ENCODE peak calls at places on chromosome 15, in ten cellular contexts. One of them, this sample, is unnamed.
A peak's percentile ranks its signal among the peaks of the same experiment; 100 is the strongest.

GRCh38 chr15:58109419-58109818 is 28.8 kb upstream of the AQP9 start:
- ATAC-seq in right cardiac atrium: no peak
- ATAC-seq in mucosa of descending colon: no peak
- ATAC-seq in pancreas: no peak
- ATAC-seq in upper lobe of right lung: peak; percentile 93
- ATAC-seq in right lobe of liver: no peak
- ATAC-seq in aorta: no peak
- ATAC-seq in lower lobe of right lung: peak; percentile 91
- ATAC-seq in left lung: peak; percentile 66
- ATAC-seq in A549: no peak
- ATAC-seq in this sample: no peak

GRCh38 chr15:92418864-92419263 is 25.2 kb downstream of the ST8SIA2 start:
- ATAC-seq in right cardiac atrium: no peak
- ATAC-seq in mucosa of descending colon: no peak
- ATAC-seq in pancreas: no peak
- ATAC-seq in upper lobe of right lung: no peak
- ATAC-seq in right lobe of liver: no peak
- ATAC-seq in aorta: no peak
- ATAC-seq in lower lobe of right lung: no peak
- ATAC-seq in left lung: no peak
- ATAC-seq in A549: no peak
- ATAC-seq in this sample: no peak

GRCh38 chr15:93250212-93250611 is 161.2 kb upstream of the RGMA start:
- ATAC-seq in right cardiac atrium: no peak
- ATAC-seq in mucosa of descending colon: no peak
- ATAC-seq in pancreas: peak; percentile 62
- ATAC-seq in upper lobe of right lung: peak; percentile 60
- ATAC-seq in right lobe of liver: peak; percentile 32
- ATAC-seq in aorta: no peak
- ATAC-seq in lower lobe of right lung: no peak
- ATAC-seq in left lung: peak; percentile 60
- ATAC-seq in A549: no peak
- ATAC-seq in this sample: no peak

GRCh38 chr15:50148362-50148963 is 29.4 kb upstream of the ATP8B4 start:
- ATAC-seq in right cardiac atrium: no peak
- ATAC-seq in mucosa of descending colon: peak; percentile 72
- ATAC-seq in pancreas: no peak
- ATAC-seq in upper lobe of right lung: no peak
- ATAC-seq in right lobe of liver: peak; percentile 62
- ATAC-seq in aorta: no peak
- ATAC-seq in lower lobe of right lung: no peak
- ATAC-seq in left lung: peak; percentile 58
- ATAC-seq in A549: peak; percentile 88
- ATAC-seq in this sample: no peak

GRCh38 chr15:94182883-94183282 is 48.5 kb upstream of the MCTP2 start:
- ATAC-seq in right cardiac atrium: no peak
- ATAC-seq in mucosa of descending colon: no peak
- ATAC-seq in pancreas: no peak
- ATAC-seq in upper lobe of right lung: no peak
- ATAC-seq in right lobe of liver: no peak
- ATAC-seq in aorta: no peak
- ATAC-seq in lower lobe of right lung: no peak
- ATAC-seq in left lung: no peak
- ATAC-seq in A549: no peak
- ATAC-seq in this sample: no peak

GRCh38 chr15:70140543-70141375 is 43.0 kb upstream of the TLE3 start:
- ATAC-seq in right cardiac atrium: peak; percentile 39
- ATAC-seq in mucosa of descending colon: peak; percentile 67
- ATAC-seq in pancreas: peak; percentile 86
- ATAC-seq in upper lobe of right lung: peak; percentile 80
- ATAC-seq in right lobe of liver: peak; percentile 82
- ATAC-seq in aorta: peak; percentile 48
- ATAC-seq in lower lobe of right lung: peak; percentile 86
- ATAC-seq in left lung: peak; percentile 78
- ATAC-seq in A549: peak; percentile 7
- ATAC-seq in this sample: peak; percentile 38

GRCh38 chr15:45780352-45780751 is 145.5 kb downstream of the SQOR start:
- ATAC-seq in right cardiac atrium: no peak
- ATAC-seq in mucosa of descending colon: no peak
- ATAC-seq in pancreas: no peak
- ATAC-seq in upper lobe of right lung: no peak
- ATAC-seq in right lobe of liver: no peak
- ATAC-seq in aorta: no peak
- ATAC-seq in lower lobe of right lung: no peak
- ATAC-seq in left lung: no peak
- ATAC-seq in A549: no peak
- ATAC-seq in this sample: no peak

GRCh38 chr15:96264801-96265515 is 65.5 kb upstream of the NR2F2 start:
- ATAC-seq in right cardiac atrium: no peak
- ATAC-seq in mucosa of descending colon: no peak
- ATAC-seq in pancreas: peak; percentile 43
- ATAC-seq in upper lobe of right lung: peak; percentile 59
- ATAC-seq in right lobe of liver: no peak
- ATAC-seq in aorta: no peak
- ATAC-seq in lower lobe of right lung: peak; percentile 53
- ATAC-seq in left lung: peak; percentile 58
- ATAC-seq in A549: peak; percentile 65
- ATAC-seq in this sample: no peak

GRCh38 chr15:67097893-67098740 is 32.7 kb downstream of the SMAD3 start:
- ATAC-seq in right cardiac atrium: peak; percentile 76
- ATAC-seq in mucosa of descending colon: peak; percentile 59
- ATAC-seq in pancreas: peak; percentile 23
- ATAC-seq in upper lobe of right lung: peak; percentile 56
- ATAC-seq in right lobe of liver: peak; percentile 68
- ATAC-seq in aorta: peak; percentile 4
- ATAC-seq in lower lobe of right lung: peak; percentile 53
- ATAC-seq in left lung: peak; percentile 56
- ATAC-seq in A549: peak; percentile 21
- ATAC-seq in this sample: peak; percentile 50

GRCh38 chr15:38994310-38994709 is 429.7 kb upstream of the RASGRP1 start:
- ATAC-seq in right cardiac atrium: no peak
- ATAC-seq in mucosa of descending colon: no peak
- ATAC-seq in pancreas: no peak
- ATAC-seq in upper lobe of right lung: no peak
- ATAC-seq in right lobe of liver: no peak
- ATAC-seq in aorta: no peak
- ATAC-seq in lower lobe of right lung: no peak
- ATAC-seq in left lung: no peak
- ATAC-seq in A549: no peak
- ATAC-seq in this sample: no peak

GRCh38 chr15:47301481-47301880 is 415.8 kb upstream of the SEMA6D start:
- ATAC-seq in right cardiac atrium: no peak
- ATAC-seq in mucosa of descending colon: peak; percentile 40
- ATAC-seq in pancreas: peak; percentile 90
- ATAC-seq in upper lobe of right lung: no peak
- ATAC-seq in right lobe of liver: no peak
- ATAC-seq in aorta: no peak
- ATAC-seq in lower lobe of right lung: no peak
- ATAC-seq in left lung: no peak
- ATAC-seq in A549: no peak
- ATAC-seq in this sample: no peak

GRCh38 chr15:57728436-57728835 is 21.9 kb downstream of the POLR2M start:
- ATAC-seq in right cardiac atrium: no peak
- ATAC-seq in mucosa of descending colon: no peak
- ATAC-seq in pancreas: no peak
- ATAC-seq in upper lobe of right lung: no peak
- ATAC-seq in right lobe of liver: no peak
- ATAC-seq in aorta: no peak
- ATAC-seq in lower lobe of right lung: no peak
- ATAC-seq in left lung: no peak
- ATAC-seq in A549: no peak
- ATAC-seq in this sample: no peak

GRCh38 chr15:40925863-40926658 is 3.1 kb upstream of the DLL4 start:
- ATAC-seq in right cardiac atrium: no peak
- ATAC-seq in mucosa of descending colon: peak; percentile 3
- ATAC-seq in pancreas: no peak
- ATAC-seq in upper lobe of right lung: no peak
- ATAC-seq in right lobe of liver: peak; percentile 17
- ATAC-seq in aorta: no peak
- ATAC-seq in lower lobe of right lung: no peak
- ATAC-seq in left lung: no peak
- ATAC-seq in A549: no peak
- ATAC-seq in this sample: no peak

GRCh38 chr15:40926659-40927496 is 2.3 kb upstream of the DLL4 start:
- ATAC-seq in right cardiac atrium: no peak
- ATAC-seq in mucosa of descending colon: no peak
- ATAC-seq in pancreas: no peak
- ATAC-seq in upper lobe of right lung: no peak
- ATAC-seq in right lobe of liver: no peak
- ATAC-seq in aorta: no peak
- ATAC-seq in lower lobe of right lung: no peak
- ATAC-seq in left lung: no peak
- ATAC-seq in A549: no peak
- ATAC-seq in this sample: no peak

GRCh38 chr15:40928975-40929729 is at the start of gene DLL4:
- ATAC-seq in right cardiac atrium: peak; percentile 82
- ATAC-seq in mucosa of descending colon: peak; percentile 55
- ATAC-seq in pancreas: peak; percentile 65
- ATAC-seq in upper lobe of right lung: peak; percentile 75
- ATAC-seq in right lobe of liver: peak; percentile 62
- ATAC-seq in aorta: peak; percentile 64
- ATAC-seq in lower lobe of right lung: peak; percentile 84
- ATAC-seq in left lung: peak; percentile 72
- ATAC-seq in A549: peak; percentile 54
- ATAC-seq in this sample: peak; percentile 64

GRCh38 chr15:40928351-40928974 is 677 bp upstream of the DLL4 start:
- ATAC-seq in right cardiac atrium: no peak
- ATAC-seq in mucosa of descending colon: peak; percentile 12
- ATAC-seq in pancreas: peak; percentile 47
- ATAC-seq in upper lobe of right lung: no peak
- ATAC-seq in right lobe of liver: no peak
- ATAC-seq in aorta: no peak
- ATAC-seq in lower lobe of right lung: peak; percentile 3
- ATAC-seq in left lung: peak; percentile 33
- ATAC-seq in A549: no peak
- ATAC-seq in this sample: no peak

GRCh38 chr15:40927497-40928346 is 1.4 kb upstream of the DLL4 start:
- ATAC-seq in right cardiac atrium: no peak
- ATAC-seq in mucosa of descending colon: no peak
- ATAC-seq in pancreas: no peak
- ATAC-seq in upper lobe of right lung: no peak
- ATAC-seq in right lobe of liver: no peak
- ATAC-seq in aorta: no peak
- ATAC-seq in lower lobe of right lung: no peak
- ATAC-seq in left lung: no peak
- ATAC-seq in A549: no peak
- ATAC-seq in this sample: no peak
- H3K4me1 ChIP-seq in right cardiac atrium: peaks cover 2% of the 10 kb centered on the region
- H3K4me1 ChIP-seq in mucosa of descending colon: peaks cover 67% of the 10 kb centered on the region
- H3K4me1 ChIP-seq in pancreas: peaks cover 15% of the 10 kb centered on the region
- H3K4me1 ChIP-seq in upper lobe of right lung: peaks cover 53% of the 10 kb centered on the region
- H3K4me1 ChIP-seq in right lobe of liver: peaks cover 2% of the 10 kb centered on the region
- H3K4me1 ChIP-seq in aorta: no peaks in the 10 kb centered on the region
- H3K4me1 ChIP-seq in lower lobe of right lung: peaks cover 73% of the 10 kb centered on the region
- H3K4me1 ChIP-seq in left lung: peaks cover 72% of the 10 kb centered on the region
- H3K4me1 ChIP-seq in A549: peaks cover 18% of the 10 kb centered on the region
- H3K4me1 ChIP-seq in this sample: peaks cover 42% of the 10 kb centered on the region

DNA sequence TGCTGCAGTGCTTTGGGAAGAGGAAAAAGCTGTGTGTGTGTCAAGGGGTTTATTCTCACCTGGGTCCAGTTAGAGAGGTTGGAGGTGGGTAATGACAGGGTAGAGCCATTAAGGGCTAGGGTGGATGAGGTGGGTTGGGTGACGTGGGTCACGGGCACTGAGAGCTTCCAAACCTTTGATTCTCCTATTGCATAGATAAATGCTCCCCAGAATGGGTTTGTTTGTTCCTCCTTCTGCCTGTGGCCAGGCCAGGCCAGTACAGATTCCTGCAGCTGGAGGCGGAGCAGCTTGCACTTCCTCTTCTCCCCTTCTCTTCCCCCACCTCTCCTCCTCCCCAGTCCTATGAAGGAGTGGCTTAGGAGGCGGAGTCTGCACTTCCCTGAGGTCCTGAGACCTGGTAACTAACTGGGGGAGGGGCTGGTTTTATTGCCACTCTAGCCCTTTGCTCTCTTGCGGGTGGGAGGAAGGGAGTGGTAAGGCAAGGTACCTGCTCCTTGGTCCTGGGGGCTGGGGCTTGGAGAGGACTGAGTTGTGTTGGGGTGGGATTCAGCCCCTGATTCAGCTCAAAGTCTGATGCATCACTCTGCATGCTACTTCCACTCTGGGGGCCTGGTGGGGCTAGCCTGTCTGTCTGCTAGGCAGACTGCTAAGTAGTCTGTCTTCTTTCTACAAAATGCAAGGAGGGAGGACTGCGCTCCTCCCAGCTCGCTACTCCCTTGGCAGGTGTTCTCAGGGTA is 3.5 kb downstream of the SPINT1 start:
- ATAC-seq in right cardiac atrium: peak; percentile 70
- ATAC-seq in mucosa of descending colon: peak; percentile 73
- ATAC-seq in pancreas: peak; percentile 68
- ATAC-seq in upper lobe of right lung: peak; percentile 85
- ATAC-seq in right lobe of liver: peak; percentile 78
- ATAC-seq in aorta: peak; percentile 57
- ATAC-seq in lower lobe of right lung: peak; percentile 89
- ATAC-seq in left lung: peak; percentile 74
- ATAC-seq in A549: peak; percentile 78
- ATAC-seq in this sample: peak; percentile 33
- H3K4me1 ChIP-seq in right cardiac atrium: peaks cover 2% of the 10 kb centered on the region
- H3K4me1 ChIP-seq in mucosa of descending colon: peaks cover 24% of the 10 kb centered on the region
- H3K4me1 ChIP-seq in pancreas: no peaks in the 10 kb centered on the region
- H3K4me1 ChIP-seq in upper lobe of right lung: peaks cover 31% of the 10 kb centered on the region
- H3K4me1 ChIP-seq in right lobe of liver: no peaks in the 10 kb centered on the region
- H3K4me1 ChIP-seq in aorta: no peaks in the 10 kb centered on the region
- H3K4me1 ChIP-seq in lower lobe of right lung: peaks cover 45% of the 10 kb centered on the region
- H3K4me1 ChIP-seq in left lung: peaks cover 51% of the 10 kb centered on the region
- H3K4me1 ChIP-seq in A549: peaks cover 23% of the 10 kb centered on the region
- H3K4me1 ChIP-seq in this sample: peaks cover 20% of the 10 kb centered on the region

GRCh38 chr15:34603095-34603494 is 19.6 kb upstream of the GOLGA8B start:
- ATAC-seq in right cardiac atrium: no peak
- ATAC-seq in mucosa of descending colon: no peak
- ATAC-seq in pancreas: no peak
- ATAC-seq in upper lobe of right lung: no peak
- ATAC-seq in right lobe of liver: no peak
- ATAC-seq in aorta: no peak
- ATAC-seq in lower lobe of right lung: no peak
- ATAC-seq in left lung: no peak
- ATAC-seq in A549: no peak
- ATAC-seq in this sample: no peak

GRCh38 chr15:34606545-34606944 is 23.1 kb upstream of the GOLGA8B start:
- ATAC-seq in right cardiac atrium: no peak
- ATAC-seq in mucosa of descending colon: no peak
- ATAC-seq in pancreas: no peak
- ATAC-seq in upper lobe of right lung: no peak
- ATAC-seq in right lobe of liver: no peak
- ATAC-seq in aorta: no peak
- ATAC-seq in lower lobe of right lung: no peak
- ATAC-seq in left lung: no peak
- ATAC-seq in A549: no peak
- ATAC-seq in this sample: no peak

GRCh38 chr15:34600920-34601319 is 17.5 kb upstream of the GOLGA8B start:
- ATAC-seq in right cardiac atrium: no peak
- ATAC-seq in mucosa of descending colon: no peak
- ATAC-seq in pancreas: no peak
- ATAC-seq in upper lobe of right lung: no peak
- ATAC-seq in right lobe of liver: no peak
- ATAC-seq in aorta: no peak
- ATAC-seq in lower lobe of right lung: no peak
- ATAC-seq in left lung: no peak
- ATAC-seq in A549: no peak
- ATAC-seq in this sample: no peak
- H3K4me1 ChIP-seq in right cardiac atrium: no peaks in the 10 kb centered on the region
- H3K4me1 ChIP-seq in mucosa of descending colon: no peaks in the 10 kb centered on the region
- H3K4me1 ChIP-seq in pancreas: no peaks in the 10 kb centered on the region
- H3K4me1 ChIP-seq in upper lobe of right lung: no peaks in the 10 kb centered on the region
- H3K4me1 ChIP-seq in right lobe of liver: no peaks in the 10 kb centered on the region
- H3K4me1 ChIP-seq in aorta: no peaks in the 10 kb centered on the region
- H3K4me1 ChIP-seq in lower lobe of right lung: no peaks in the 10 kb centered on the region
- H3K4me1 ChIP-seq in left lung: no peaks in the 10 kb centered on the region
- H3K4me1 ChIP-seq in A549: no peaks in the 10 kb centered on the region
- H3K4me1 ChIP-seq in this sample: no peaks in the 10 kb centered on the region

GRCh38 chr15:29130461-29130860 is 139.2 kb downstream of the NSMCE3 start:
- ATAC-seq in right cardiac atrium: no peak
- ATAC-seq in mucosa of descending colon: no peak
- ATAC-seq in pancreas: no peak
- ATAC-seq in upper lobe of right lung: no peak
- ATAC-seq in right lobe of liver: no peak
- ATAC-seq in aorta: no peak
- ATAC-seq in lower lobe of right lung: no peak
- ATAC-seq in left lung: no peak
- ATAC-seq in A549: no peak
- ATAC-seq in this sample: no peak
- H3K4me1 ChIP-seq in right cardiac atrium: no peaks in the 10 kb centered on the region
- H3K4me1 ChIP-seq in mucosa of descending colon: no peaks in the 10 kb centered on the region
- H3K4me1 ChIP-seq in pancreas: no peaks in the 10 kb centered on the region
- H3K4me1 ChIP-seq in upper lobe of right lung: no peaks in the 10 kb centered on the region
- H3K4me1 ChIP-seq in right lobe of liver: no peaks in the 10 kb centered on the region
- H3K4me1 ChIP-seq in aorta: no peaks in the 10 kb centered on the region
- H3K4me1 ChIP-seq in lower lobe of right lung: no peaks in the 10 kb centered on the region
- H3K4me1 ChIP-seq in left lung: no peaks in the 10 kb centered on the region
- H3K4me1 ChIP-seq in A549: no peaks in the 10 kb centered on the region
- H3K4me1 ChIP-seq in this sample: no peaks in the 10 kb centered on the region